ENCODE peak calls at places on chromosome 22, in ten cellular contexts. V is WERI-Rb-1; W is CD4-positive, alpha-beta memory T cell; P is CD4-positive, alpha-beta T cell; I is gastrocnemius medialis; U is uterus; G is lower lobe of right lung; D is adrenal gland; R is neural progenitor cell; X is pancreas. E is an unnamed sample.
A peak's percentile ranks its signal among the peaks of the same experiment; 100 is the strongest.

GRCh38 chr22:25067851-25068421 is 115.4 kb downstream of the KIAA1671 start:
- DNase-seq in P (peak; percentile 85), D (peak; percentile 87), V (no peak), G (peak; percentile 52), R (no peak), W (peak; percentile 92), I (no peak), U (no peak), X (no peak), E (peak; percentile 88)

GRCh38 chr22:19022755-19023154 is 86.7 kb upstream of the PRODH start:
- DNase-seq in P (no peak), V (no peak), D (no peak), U (no peak), I (no peak), R (no peak), W (peak; percentile 44), G (no peak), X (no peak), E (no peak)

GRCh38 chr22:44333847-44334635 is 21.3 kb upstream of the SHISAL1 start:
- DNase-seq in V (no peak), W (no peak), P (no peak), R (no peak), D (no peak), G (no peak), I (no peak), U (no peak), X (no peak), E (no peak)

GRCh38 chr22:41327124-41327523 is 25.8 kb downstream of the ZC3H7B start:
- DNase-seq in V (peak; percentile 77), I (peak; percentile 93), P (no peak), G (no peak), W (no peak), R (no peak), U (no peak), X (no peak), D (no peak), E (no peak)

GRCh38 chr22:43044402-43044801 is 29.5 kb upstream of the PACSIN2 start:
- DNase-seq in D (no peak), G (no peak), P (no peak), U (no peak), V (no peak), I (no peak), R (no peak), X (no peak), W (no peak), E (no peak)

GRCh38 chr22:27065259-27065658 is 407.9 kb downstream of the MIAT start:
- DNase-seq in G (no peak), W (no peak), P (no peak), R (no peak), X (no peak), V (no peak), I (no peak), U (no peak), D (no peak), E (no peak)

GRCh38 chr22:38824587-38824986 is 19.2 kb downstream of the NPTXR start:
- DNase-seq in V (no peak), D (peak; percentile 67), P (no peak), X (peak; percentile 47), W (peak; percentile 21), U (no peak), R (peak; percentile 94), G (peak; percentile 60), I (no peak), E (no peak)

GRCh38 chr22:19510919-19511341 is 13.3 kb downstream of the CLDN5 start:
- DNase-seq in U (no peak), I (no peak), P (no peak), R (no peak), V (no peak), D (no peak), X (no peak), W (no peak), G (no peak), E (no peak)

DNA sequence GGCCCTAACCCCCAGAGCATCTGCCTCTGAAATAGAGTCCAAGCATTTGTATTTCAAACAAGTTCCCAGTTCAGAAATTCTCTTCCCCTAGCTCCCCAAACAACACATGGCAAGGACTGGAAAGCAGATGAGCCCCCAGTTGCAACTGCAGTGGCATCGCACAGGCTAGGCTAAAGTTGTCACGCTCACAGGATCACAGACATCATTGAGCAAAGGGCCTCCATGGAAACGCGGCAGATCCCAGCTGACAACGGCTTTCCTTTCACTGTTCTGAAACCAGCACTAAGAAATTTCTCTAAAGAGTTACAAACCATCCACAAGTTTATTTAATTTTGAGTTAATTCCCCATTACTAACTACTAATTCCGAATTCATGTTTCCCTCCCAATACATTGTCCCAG is 204.7 kb downstream of the LARGE1 start:
- DNase-seq in D (no peak), R (no peak), P (no peak), X (no peak), W (no peak), U (no peak), G (no peak), V (no peak), I (no peak), E (no peak)
- H3K9me3 ChIP-seq in D (no peaks in the 10 kb centered on the region), R (no peaks in the 10 kb centered on the region), P (peaks cover 5% of the 10 kb centered on the region), X (no peaks in the 10 kb centered on the region), W (no peaks in the 10 kb centered on the region), U (no peaks in the 10 kb centered on the region), G (peaks cover 13% of the 10 kb centered on the region), V (no peaks in the 10 kb centered on the region), I (no peaks in the 10 kb centered on the region), E (peaks cover 20% of the 10 kb centered on the region)

GRCh38 chr22:50294319-50294656 is 13.2 kb downstream of the PLXNB2 start:
- DNase-seq in G (no peak), I (no peak), X (no peak), U (no peak), W (no peak), D (no peak), V (no peak), R (no peak), P (no peak), E (no peak)
- H3K27ac ChIP-seq in G (peak overlapping the region; percentile 92), I (peak overlapping the region; percentile 2), X (peak overlapping the region; percentile 71), U (peak overlapping the region; percentile 78), W (no peak overlapping the region), D (peak overlapping the region; percentile 91), V (no peak overlapping the region), R (peak overlapping the region; percentile 87), P (no peak overlapping the region), E (peak overlapping the region; percentile 77)

GRCh38 chr22:49541451-49542230 is 286.0 kb downstream of the BRD1 start:
- DNase-seq in W (no peak), X (no peak), U (no peak), G (peak; percentile 32), P (peak; percentile 23), D (no peak), R (no peak), I (no peak), V (no peak), E (peak; percentile 53)

GRCh38 chr22:49545606-49546005 is 282.1 kb downstream of the BRD1 start:
- DNase-seq in U (no peak), V (no peak), G (peak; percentile 28), W (no peak), D (no peak), P (peak; percentile 15), X (no peak), I (no peak), R (no peak), E (no peak)

GRCh38 chr22:49546811-49547585 is 280.7 kb downstream of the BRD1 start:
- DNase-seq in I (no peak), R (no peak), X (no peak), P (peak; percentile 20), W (no peak), U (no peak), V (no peak), D (no peak), G (peak; percentile 36), E (no peak)

GRCh38 chr22:49543876-49544275 is 283.8 kb downstream of the BRD1 start:
- DNase-seq in U (no peak), D (no peak), X (no peak), I (no peak), G (peak; percentile 16), V (no peak), P (peak; percentile 2), W (no peak), R (no peak), E (no peak)

DNA sequence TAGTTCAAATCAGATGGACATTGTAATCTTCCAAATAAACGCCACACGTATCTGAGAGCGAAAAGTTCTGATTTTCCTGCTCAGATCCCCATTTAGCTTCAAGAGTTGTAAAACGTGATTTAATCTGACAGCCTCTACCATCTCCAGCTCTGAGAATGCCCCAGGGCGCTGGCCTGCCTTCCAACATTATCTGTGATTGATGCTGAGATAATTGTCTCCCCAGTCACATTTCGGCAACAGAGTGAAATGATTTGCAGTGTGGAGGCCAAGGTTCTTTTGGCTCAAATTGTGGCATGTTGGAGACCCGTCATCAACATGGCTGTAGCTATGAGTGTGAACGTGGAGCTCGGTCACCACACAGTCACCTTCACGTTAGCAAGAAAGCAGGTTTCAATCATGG is 283.4 kb downstream of the BRD1 start:
- DNase-seq in U (no peak), D (no peak), X (no peak), R (no peak), I (no peak), G (peak; percentile 2), P (no peak), V (no peak), W (no peak), E (no peak)
- H3K9me3 ChIP-seq in U (no peaks in the 10 kb centered on the region), D (no peaks in the 10 kb centered on the region), X (no peaks in the 10 kb centered on the region), R (no peaks in the 10 kb centered on the region), I (no peaks in the 10 kb centered on the region), G (no peaks in the 10 kb centered on the region), P (no peaks in the 10 kb centered on the region), V (no peaks in the 10 kb centered on the region), W (no peaks in the 10 kb centered on the region), E (no peaks in the 10 kb centered on the region)

GRCh38 chr22:21033895-21034294 is 1.5 kb upstream of the SLC7A4 start:
- DNase-seq in W (no peak), D (no peak), I (no peak), X (no peak), G (no peak), U (no peak), P (no peak), R (no peak), V (no peak), E (no peak)

GRCh38 chr22:21034989-21035388 is 2.6 kb upstream of the SLC7A4 start:
- DNase-seq in I (no peak), V (no peak), P (no peak), U (no peak), W (no peak), G (no peak), D (no peak), X (no peak), R (no peak), E (no peak)

GRCh38 chr22:21042978-21043855 is 2.5 kb upstream of the LRRC74B start:
- DNase-seq in P (no peak), W (no peak), G (peak; percentile 25), I (no peak), U (no peak), R (no peak), V (no peak), X (no peak), D (peak; percentile 16), E (no peak)

GRCh38 chr22:21041937-21042336 is 3.8 kb upstream of the LRRC74B start:
- DNase-seq in G (peak; percentile 17), W (no peak), D (no peak), R (no peak), X (no peak), U (no peak), I (no peak), P (no peak), V (no peak), E (no peak)

DNA sequence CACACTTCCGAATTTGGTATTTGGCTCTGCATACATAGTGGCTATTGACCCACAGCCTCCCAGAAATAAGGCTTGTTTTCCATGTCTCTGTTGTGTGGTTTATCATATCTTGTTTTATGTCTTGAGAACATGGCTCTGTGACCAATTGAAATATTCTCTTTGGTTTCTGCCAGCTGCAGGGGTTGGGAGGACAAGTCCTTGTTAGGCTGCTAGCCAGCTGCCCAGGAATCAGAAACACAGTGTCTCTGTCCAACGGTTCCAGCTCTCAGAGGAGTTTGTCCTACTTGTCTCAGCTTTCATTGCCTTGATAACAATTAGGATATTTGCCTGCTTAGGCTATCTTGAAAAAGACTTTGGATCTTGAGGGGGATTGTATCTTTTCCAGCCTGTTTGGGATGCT is 6.0 kb upstream of the SLC7A4 start:
- DNase-seq in X (no peak), P (no peak), R (no peak), V (no peak), W (no peak), G (no peak), U (no peak), D (no peak), I (peak; percentile 54), E (no peak)
- H3K27ac ChIP-seq in X (no peak overlapping the region), P (no peak overlapping the region), R (no peak overlapping the region), V (no peak overlapping the region), W (no peak overlapping the region), G (peak overlapping the region; percentile 41), U (peak overlapping the region; percentile 26), D (peak overlapping the region; percentile 82), I (peak overlapping the region; percentile 30), E (no peak overlapping the region)

E was measured in ascending aorta.